ENCODE peak calls at places on chromosomes 13 and 19, in six cellular contexts. S is H9, D is neuronal stem cell, H is IMR-90, J is H1, U is mesenchymal stem cell. W is an unnamed sample.

GRCh38 chr13:114128624-114129522 is 3.5 kb downstream of the RASA3 start:
- DNase-seq in S (no peak), D (no peak), H (peak; percentile 95), J (no peak), U (peak; percentile 98), W (peak; percentile 43)

GRCh38 chr19:11324079-11324661 is 15.3 kb downstream of the RAB3D start:
- DNase-seq in S (no peak), D (no peak), H (peak; percentile 94), J (no peak), U (peak; percentile 97), W (peak; percentile 83)

GRCh38 chr19:10593820-10594637 is 6.9 kb upstream of the AP1M2 start:
- DNase-seq in S (no peak), D (no peak), H (no peak), J (no peak), U (no peak), W (peak; percentile 58)

GRCh38 chr13:26623125-26623524 is 65.6 kb downstream of the WASF3 start:
- DNase-seq in S (no peak), D (no peak), H (no peak), J (no peak), U (no peak), W (no peak)

GRCh38 chr19:29497241-29497640 is 28.6 kb upstream of the VSTM2B start:
- DNase-seq in S (no peak), D (no peak), H (no peak), J (no peak), U (no peak), W (no peak)

GRCh38 chr19:3080281-3080680 is 13.9 kb upstream of the GNA11 start:
- DNase-seq in S (no peak), D (no peak), H (peak; percentile 63), J (no peak), U (no peak), W (no peak)

GRCh38 chr19:18610245-18610555 is 2.5 kb upstream of the TMEM59L start:
- DNase-seq in S (no peak), D (no peak), H (no peak), J (no peak), U (no peak), W (no peak)

GRCh38 chr19:51135004-51135403 is 7.1 kb upstream of the SIGLEC7 start:
- DNase-seq in S (no peak), D (no peak), H (no peak), J (no peak), U (no peak), W (no peak)

GRCh38 chr19:55253842-55254624 is 4.8 kb downstream of the PPP6R1 start:
- DNase-seq in S (no peak), D (no peak), H (no peak), J (no peak), U (no peak), W (no peak)

GRCh38 chr19:10510301-10510802 is 6.9 kb downstream of the S1PR5 start:
- DNase-seq in S (peak; percentile 74), D (peak; percentile 58), H (no peak), J (peak; percentile 98), U (no peak), W (peak; percentile 92)

GRCh38 chr13:98278068-98278619 is 101.1 kb upstream of the RNF113B start:
- DNase-seq in S (no peak), D (no peak), H (no peak), J (no peak), U (no peak), W (no peak)
- H3K18ac ChIP-seq in S (no peak overlapping the region), D (peak overlapping the region; percentile 20), H (no peak overlapping the region), J (no peak overlapping the region), U (peak overlapping the region; percentile 88), W (no peak overlapping the region)

GRCh38 chr13:112619730-112620639 is 32.0 kb upstream of the TUBGCP3 start:
- DNase-seq in S (peak; percentile 91), D (peak; percentile 73), H (no peak), J (peak; percentile 63), U (peak; percentile 56), W (no peak)
- H3K23ac ChIP-seq in S (no peak overlapping the region), D (no peak overlapping the region), H (no peak overlapping the region), J (no peak overlapping the region), U (no peak overlapping the region), W (no peak overlapping the region)

DNA sequence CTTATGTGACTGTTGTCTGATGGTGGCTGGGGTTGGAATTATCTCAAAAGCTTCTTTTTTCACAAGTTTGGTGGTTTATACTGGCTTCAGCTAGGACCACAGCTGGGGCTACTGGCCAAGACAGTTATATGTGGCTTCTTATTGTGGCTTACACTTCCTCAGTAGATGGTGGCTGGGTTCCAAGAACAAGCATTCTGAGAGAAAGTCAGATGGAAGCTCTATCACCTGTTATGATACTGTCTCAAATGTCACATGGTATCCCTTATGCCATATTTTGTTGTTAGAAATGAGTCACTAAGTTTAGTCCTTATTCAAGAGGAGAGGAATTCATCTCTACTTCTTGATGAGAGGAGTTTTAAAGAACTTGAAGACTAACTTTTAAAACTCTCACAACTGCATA is 41.6 kb downstream of the NDFIP2 start:
- DNase-seq in S (no peak), D (no peak), H (peak; percentile 64), J (no peak), U (no peak), W (no peak)
- H3K14ac ChIP-seq in S (no peak overlapping the region), D (no peak overlapping the region), H (no peak overlapping the region), J (no peak overlapping the region), U (no peak overlapping the region), W (no peak overlapping the region)

GRCh38 chr13:29428310-29428991 is 167.0 kb downstream of the SLC7A1 start:
- DNase-seq in S (peak; percentile 73), D (peak; percentile 31), H (no peak), J (peak; percentile 71), U (peak; percentile 35), W (no peak)
- H3K18ac ChIP-seq in S (no peak overlapping the region), D (peak overlapping the region; percentile 25), H (no peak overlapping the region), J (no peak overlapping the region), U (peak overlapping the region; percentile 67), W (peak overlapping the region; percentile 72)

DNA sequence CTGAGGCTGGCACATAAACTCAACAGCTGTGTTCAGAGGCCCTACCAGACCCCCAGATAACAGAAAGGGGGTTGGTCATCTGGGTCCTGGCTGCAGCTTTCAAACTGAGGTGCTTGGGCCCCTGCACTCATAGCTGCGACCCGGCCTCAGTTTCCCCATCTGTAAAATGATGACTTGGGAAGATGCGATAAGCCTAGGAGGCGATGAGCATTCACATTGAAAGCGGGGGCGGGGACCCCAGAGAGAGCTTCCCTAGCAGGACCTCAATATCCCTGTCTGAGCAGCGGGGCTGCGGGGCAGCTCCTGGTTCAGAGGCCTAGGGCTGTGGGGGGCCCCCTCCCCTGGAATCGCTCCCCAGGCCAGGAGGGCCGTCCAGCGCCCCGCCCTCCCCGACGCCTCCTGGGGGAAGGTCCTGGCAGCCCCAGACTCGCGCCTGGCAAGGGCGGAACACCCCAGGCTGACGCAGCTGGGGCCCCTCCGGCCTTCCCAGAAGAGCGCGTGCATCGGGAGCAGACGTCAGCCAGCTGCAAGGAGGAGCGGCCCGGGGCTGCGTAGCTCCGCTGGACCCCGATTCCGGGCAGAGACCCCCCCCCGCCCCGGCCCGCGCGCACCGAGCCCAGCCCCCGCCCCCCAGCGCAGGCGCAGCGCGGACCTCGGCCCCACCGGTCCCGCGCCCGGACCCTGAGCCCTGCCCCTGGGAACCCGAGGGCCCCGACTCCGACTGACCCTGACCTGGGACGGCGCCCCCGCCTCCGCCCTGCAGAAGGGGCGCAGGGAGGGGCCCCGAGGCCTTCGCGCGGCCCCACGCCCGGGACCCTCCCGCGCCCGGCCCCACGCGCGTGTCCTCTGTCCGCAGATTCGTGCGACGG is 3.5 kb downstream of the FSTL3 start:
- DNase-seq in S (peak; percentile 64), D (no peak), H (peak; percentile 80), J (no peak), U (peak; percentile 90), W (peak; percentile 68)
- H3K23ac ChIP-seq in S (no peak overlapping the region), D (peak overlapping the region; percentile 97), H (peak overlapping the region; percentile 73), J (no peak overlapping the region), U (no peak overlapping the region), W (no peak overlapping the region)

W was measured in trophoblast cell.